ENCODE peak calls at places on chromosomes 13 and 19, in ten cellular contexts. N is GM19239; I is lower leg skin; R is cardiac fibroblast; K is central memory CD8-positive, alpha-beta T cell; T is T-cell; Y is T follicular helper cell; B is T-helper 2 cell; D is MM.1S; S is heart right ventricle. V is an unnamed sample.

GRCh38 chr13:73757471-73758233 is 376.6 kb downstream of the KLF12 start:
- DNase-seq in Y (no peak), I (no peak), D (no peak), S (no peak), N (no peak), B (no peak), T (no peak), K (no peak), R (no peak), V (no peak)

GRCh38 chr19:46697142-46697960 is 19.6 kb downstream of the PRKD2 start:
- DNase-seq in I (peak; percentile 87), S (peak; percentile 87), Y (no peak), T (no peak), N (no peak), B (no peak), D (no peak), R (peak; percentile 67), K (no peak), V (peak; percentile 59)

GRCh38 chr19:35596366-35596999 is 10.5 kb downstream of the PMIS2 start:
- DNase-seq in T (no peak), K (no peak), R (peak; percentile 33), D (peak; percentile 89), Y (no peak), N (peak; percentile 65), S (no peak), B (no peak), I (no peak), V (no peak)

GRCh38 chr13:51453959-51454703 is 1.3 kb upstream of the INTS6 start:
- DNase-seq in B (no peak), S (peak; percentile 22), Y (no peak), K (no peak), D (peak; percentile 7), I (peak; percentile 42), T (peak; percentile 23), R (peak; percentile 44), N (peak; percentile 5), V (no peak)

GRCh38 chr19:23999821-24000610 is 85.3 kb downstream of the ZNF726 start:
- DNase-seq in K (no peak), R (no peak), S (no peak), N (no peak), D (no peak), I (no peak), T (no peak), Y (no peak), B (no peak), V (no peak)

GRCh38 chr19:11168568-11168967 is 13.0 kb upstream of the SPC24 start:
- DNase-seq in R (peak; percentile 99), Y (no peak), K (no peak), I (no peak), B (no peak), S (no peak), D (no peak), T (no peak), N (no peak), V (no peak)

GRCh38 chr13:29499766-29500165 is 95.7 kb downstream of the SLC7A1 start:
- DNase-seq in B (no peak), N (no peak), R (no peak), T (no peak), Y (no peak), D (no peak), S (no peak), I (no peak), K (no peak), V (no peak)

GRCh38 chr19:46713781-46714522 is 3.0 kb downstream of the PRKD2 start:
- DNase-seq in S (peak; percentile 89), N (peak; percentile 72), D (peak; percentile 83), B (peak; percentile 79), Y (peak; percentile 70), I (peak; percentile 94), R (peak; percentile 82), T (peak; percentile 72), K (peak; percentile 52), V (peak; percentile 76)

GRCh38 chr19:57642396-57643046 is 9.6 kb downstream of the ZNF211 start:
- DNase-seq in R (no peak), D (no peak), N (no peak), S (no peak), I (no peak), Y (no peak), K (no peak), T (no peak), B (no peak), V (no peak)

GRCh38 chr19:2235026-2235395 is 1.1 kb downstream of the PLEKHJ1 start:
- DNase-seq in Y (no peak), R (no peak), B (no peak), I (no peak), D (no peak), K (no peak), T (no peak), N (no peak), S (no peak), V (no peak)

GRCh38 chr13:32902898-32903297 is 113.3 kb upstream of the KL start:
- DNase-seq in I (peak; percentile 55), S (peak; percentile 79), K (no peak), Y (no peak), N (no peak), R (peak; percentile 59), D (no peak), B (no peak), T (no peak), V (peak; percentile 17)

GRCh38 chr19:38252935-38253691 is 3.1 kb downstream of the PPP1R14A start:
- DNase-seq in T (no peak), I (no peak), Y (no peak), K (no peak), B (no peak), S (peak; percentile 69), R (no peak), D (no peak), N (no peak), V (peak; percentile 55)

GRCh38 chr19:16435238-16435911 is 36.4 kb downstream of the EPS15L1 start:
- DNase-seq in I (peak; percentile 64), D (peak; percentile 97), R (peak; percentile 98), K (no peak), B (no peak), N (no peak), T (no peak), S (no peak), Y (no peak), V (no peak)

GRCh38 chr19:1935484-1936208 is 5.3 kb upstream of the CSNK1G2 start:
- DNase-seq in Y (no peak), R (peak; percentile 70), N (no peak), K (no peak), I (no peak), B (no peak), S (no peak), D (peak; percentile 15), T (no peak), V (no peak)

GRCh38 chr13:98959775-98960325 is 18.0 kb downstream of the DOCK9 start:
- DNase-seq in D (no peak), K (no peak), S (no peak), R (no peak), T (no peak), Y (no peak), B (no peak), I (no peak), N (no peak), V (no peak)

GRCh38 chr19:8681345-8682021 is 17.1 kb downstream of the ACTL9 start:
- DNase-seq in Y (no peak), T (no peak), I (no peak), N (no peak), D (no peak), K (no peak), B (no peak), R (peak; percentile 11), S (no peak), V (no peak)

GRCh38 chr13:51778407-51778806 is 25.6 kb downstream of the DHRS12 start:
- DNase-seq in N (no peak), K (no peak), D (no peak), R (no peak), T (no peak), S (no peak), I (no peak), Y (no peak), B (no peak), V (no peak)

GRCh38 chr13:75752848-75753247 is 116.7 kb downstream of the LMO7 start:
- DNase-seq in N (no peak), R (no peak), I (no peak), Y (no peak), T (no peak), K (no peak), D (no peak), S (no peak), B (no peak), V (no peak)

GRCh38 chr19:6126335-6126974 is 9.0 kb upstream of the ACSBG2 start:
- DNase-seq in N (peak; percentile 54), K (no peak), T (no peak), B (no peak), I (no peak), D (peak; percentile 65), S (no peak), R (peak; percentile 81), Y (no peak), V (no peak)

GRCh38 chr19:2426661-2427322 is 594 bp downstream of the TIMM13 start:
- DNase-seq in N (peak; percentile 81), D (peak; percentile 66), I (no peak), B (peak; percentile 8), Y (no peak), K (no peak), T (peak; percentile 36), S (peak; percentile 51), R (peak; percentile 38), V (no peak)

GRCh38 chr19:39563408-39563807 is 23.4 kb upstream of the EID2 start:
- DNase-seq in K (no peak), Y (no peak), S (no peak), I (no peak), B (no peak), N (no peak), T (no peak), D (no peak), R (peak; percentile 85), V (no peak)

GRCh38 chr13:94759120-94759728 is 46.9 kb upstream of the SOX21 start:
- DNase-seq in I (no peak), N (no peak), S (no peak), T (no peak), B (no peak), Y (no peak), D (no peak), R (no peak), K (no peak), V (no peak)

GRCh38 chr13:26590951-26591350 is 33.5 kb downstream of the WASF3 start:
- DNase-seq in K (no peak), D (no peak), I (no peak), N (no peak), Y (no peak), S (no peak), B (no peak), T (no peak), R (no peak), V (no peak)

GRCh38 chr19:23407597-23407996 is 12.3 kb upstream of the ZNF91 start:
- DNase-seq in K (no peak), R (no peak), B (no peak), Y (no peak), S (no peak), D (no peak), T (no peak), I (no peak), N (no peak), V (no peak)

V was measured in thoracic aorta.